ENCODE peak calls at places on chromosomes 11 and 22, in six cellular contexts. C is tibial artery, T is astrocyte of the spinal cord, G is GM13976, W is heart right ventricle, A is RWPE1. I is an unnamed sample.
A peak's percentile ranks its signal among the peaks of the same experiment; 100 is the strongest.

GRCh38 chr11:35216962-35217667 is 78.1 kb downstream of the CD44 start:
- DNase-seq in W (no peak), G (no peak), A (no peak), C (no peak), T (no peak), I (no peak)

GRCh38 chr11:76336597-76336996 is 44.3 kb downstream of the THAP12 start:
- DNase-seq in C (no peak), A (no peak), W (no peak), T (no peak), G (no peak), I (no peak)

GRCh38 chr11:1694064-1694845 is 2.7 kb upstream of the KRTAP5-6 start:
- DNase-seq in C (peak; percentile 74), A (peak; percentile 82), G (peak; percentile 95), T (peak; percentile 65), W (peak; percentile 94), I (peak; percentile 36)

GRCh38 chr11:65817312-65817814 is 16.4 kb upstream of the SNX32 start:
- DNase-seq in C (no peak), T (peak; percentile 6), A (no peak), G (no peak), W (no peak), I (no peak)

GRCh38 chr11:111445586-111445985 is 66.5 kb upstream of the POU2AF1 start:
- DNase-seq in C (no peak), T (no peak), A (no peak), G (no peak), W (no peak), I (no peak)

GRCh38 chr11:86805873-86806310 is 5.5 kb downstream of the PRSS23 start:
- DNase-seq in W (no peak), C (no peak), A (no peak), T (no peak), G (peak; percentile 39), I (no peak)

GRCh38 chr22:49411236-49411635 is 416.4 kb downstream of the BRD1 start:
- DNase-seq in A (no peak), T (no peak), W (no peak), G (no peak), C (no peak), I (no peak)

GRCh38 chr11:133234883-133235282 is 297.4 kb downstream of the OPCML start:
- DNase-seq in W (no peak), G (no peak), C (no peak), T (no peak), A (no peak), I (no peak)

GRCh38 chr11:129252621-129253020 is 60.5 kb upstream of the ARHGAP32 start:
- DNase-seq in T (no peak), C (no peak), G (no peak), W (no peak), A (no peak), I (no peak)

GRCh38 chr22:41746563-41747400 is 47.5 kb downstream of the MEI1 start:
- DNase-seq in T (peak; percentile 86), W (peak; percentile 58), A (peak; percentile 50), C (peak; percentile 63), G (peak; percentile 60), I (peak; percentile 15)

GRCh38 chr11:35946766-35947165 is 2.9 kb downstream of the LDLRAD3 start:
- DNase-seq in W (no peak), T (peak; percentile 35), G (no peak), C (no peak), A (no peak), I (no peak)

GRCh38 chr11:37449146-37449545 is 851.1 kb upstream of the RAG2 start:
- DNase-seq in G (no peak), A (peak; percentile 36), W (no peak), C (no peak), T (peak; percentile 73), I (no peak)

GRCh38 chr22:47063606-47064005 is 301.2 kb downstream of the TBC1D22A start:
- DNase-seq in C (no peak), G (no peak), A (no peak), T (no peak), W (no peak), I (no peak)

GRCh38 chr11:122253541-122254317 is 137.7 kb upstream of the BLID start:
- DNase-seq in C (no peak), W (no peak), G (no peak), A (no peak), T (no peak), I (no peak)

GRCh38 chr11:134579709-134580634 is 167.9 kb upstream of the B3GAT1 start:
- DNase-seq in W (no peak), A (peak; percentile 18), C (no peak), G (peak; percentile 15), T (no peak), I (no peak)

GRCh38 chr11:73716153-73717056 is 44.5 kb downstream of the RAB6A start:
- DNase-seq in T (no peak), C (no peak), W (no peak), G (no peak), A (no peak), I (no peak)

GRCh38 chr11:103703437-103703836 is 333.0 kb upstream of the DDI1 start:
- DNase-seq in T (no peak), C (no peak), G (no peak), W (no peak), A (no peak), I (no peak)

GRCh38 chr11:110046759-110047386 is 46.3 kb upstream of the ZC3H12C start:
- DNase-seq in G (no peak), A (no peak), T (no peak), C (no peak), W (no peak), I (no peak)

GRCh38 chr11:45182902-45183301 is 36.5 kb downstream of the PRDM11 start:
- DNase-seq in T (no peak), W (no peak), C (no peak), G (no peak), A (no peak), I (no peak)

GRCh38 chr22:25881353-25881752 is 139.4 kb downstream of the MYO18B start:
- DNase-seq in G (no peak), T (no peak), W (no peak), C (no peak), A (no peak), I (no peak)

GRCh38 chr11:75777461-75778110 is 9.0 kb downstream of the DGAT2 start:
- DNase-seq in G (no peak), A (no peak), T (no peak), C (no peak), W (no peak), I (no peak)

GRCh38 chr11:848988-849824 is 6.6 kb downstream of the TSPAN4 start:
- DNase-seq in G (peak; percentile 80), W (peak; percentile 57), C (no peak), T (no peak), A (no peak), I (no peak)

GRCh38 chr22:24964441-24964840 is 11.9 kb downstream of the KIAA1671 start:
- DNase-seq in T (no peak), W (no peak), C (no peak), A (no peak), G (no peak), I (no peak)

GRCh38 chr22:33747576-33748180 is 172.6 kb downstream of the LARGE1 start:
- DNase-seq in A (no peak), W (no peak), C (no peak), G (no peak), T (no peak), I (no peak)

GRCh38 chr11:129315781-129316579 is 59.7 kb upstream of the BARX2 start:
- DNase-seq in A (peak; percentile 59), T (no peak), W (no peak), G (no peak), C (no peak), I (no peak)

DNA sequence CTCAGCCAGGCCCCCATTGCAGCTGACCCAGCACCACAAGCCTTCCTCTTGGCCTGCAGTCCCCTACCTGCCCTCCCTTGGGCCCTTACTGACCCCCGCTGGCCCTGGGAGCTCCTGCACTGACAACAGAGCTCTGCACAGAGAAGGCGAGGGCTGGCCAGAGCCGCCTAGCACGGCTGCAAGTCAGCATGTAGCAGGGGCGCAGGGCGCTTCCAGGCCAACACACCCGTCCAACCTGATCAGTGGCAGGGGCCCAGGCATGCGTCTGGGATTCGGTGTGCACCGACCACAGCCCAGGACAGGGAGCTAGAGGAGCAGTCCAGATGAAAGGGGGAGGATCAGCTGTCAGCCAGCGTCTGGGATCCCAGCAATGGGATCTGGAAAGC is 7.6 kb downstream of the WNT7B start:
- DNase-seq in A (no peak), G (no peak), T (no peak), C (no peak), W (no peak), I (no peak)
- TF ChIP-seq CTCF in A (peak; percentile 29), G (no peak), T (peak; percentile 25), C (no peak), W (no peak), I (no peak)

GRCh38 chr22:50569041-50569459 is 6.3 kb upstream of the SYCE3 start:
- DNase-seq in C (no peak), W (no peak), A (no peak), T (no peak), G (no peak), I (no peak)
- TF ChIP-seq CTCF in C (no peak), W (no peak), A (no peak), T (no peak), G (no peak), I (no peak)

DNA sequence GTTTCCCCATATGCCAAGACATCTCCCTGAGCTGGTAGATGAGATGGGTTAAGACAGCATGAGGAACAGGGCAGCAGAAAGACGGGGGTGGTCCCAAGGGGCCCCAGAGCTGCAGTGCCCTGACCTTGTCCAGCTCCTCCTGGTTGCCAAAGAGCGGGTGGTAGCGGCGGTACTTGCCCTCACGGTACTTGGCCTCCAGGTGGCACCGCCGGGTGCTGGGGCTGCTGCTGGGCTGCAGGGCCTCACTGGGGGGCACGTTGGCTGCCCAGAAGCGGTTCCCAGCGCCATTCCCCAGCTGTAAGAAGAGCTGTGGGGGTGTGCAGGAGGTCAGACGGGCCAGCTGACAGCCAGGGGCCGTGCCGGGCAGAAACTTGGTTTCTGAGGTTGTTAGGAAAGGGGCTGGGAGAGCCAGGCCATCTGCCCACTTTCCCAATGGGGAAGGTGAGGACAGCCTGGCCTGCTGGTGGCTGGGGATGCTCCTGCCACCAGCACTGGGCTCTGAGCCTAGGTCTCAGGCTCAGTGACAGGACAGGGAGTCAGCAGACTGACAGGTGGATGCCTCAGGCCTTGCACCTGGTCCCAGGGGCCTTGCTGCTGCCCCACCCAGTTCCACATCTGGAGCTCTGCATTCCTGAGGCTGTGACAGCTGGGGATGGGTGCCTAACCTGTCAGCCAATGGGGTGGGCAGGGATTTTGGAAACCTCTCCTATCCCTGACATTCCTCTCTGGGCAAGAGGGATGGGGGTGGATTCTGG is 30.0 kb upstream of the PDE2A start:
- DNase-seq in G (no peak), T (no peak), A (no peak), C (no peak), W (no peak), I (no peak)
- TF ChIP-seq CTCF in G (no peak), T (no peak), A (no peak), C (no peak), W (no peak), I (no peak)

GRCh38 chr11:92399702-92400101 is 175.1 kb downstream of the FAT3 start:
- DNase-seq in T (no peak), A (no peak), W (no peak), G (no peak), C (no peak), I (no peak)
- TF ChIP-seq CTCF in T (no peak), A (no peak), W (no peak), G (no peak), C (no peak), I (no peak)

GRCh38 chr22:43783777-43784176 is 28.3 kb downstream of the EFCAB6 start:
- DNase-seq in C (no peak), W (no peak), A (no peak), G (no peak), T (no peak), I (no peak)
- TF ChIP-seq CTCF in C (no peak), W (no peak), A (no peak), G (no peak), T (no peak), I (no peak)